ENCODE peak calls at places on chromosomes 7 and 10, in ten cellular contexts. T is A549, E is spleen, R is glutamatergic neuron, M is pancreas, N is psoas muscle, G is AG04450, Y is neural progenitor cell, K is WTC11, Q is GM12865. W is an unnamed sample.
A peak's percentile ranks its signal among the peaks of the same experiment; 100 is the strongest.

GRCh38 chr10:117391436-117392205 is 16.4 kb upstream of the PDZD8 start:
- DNase-seq in T (no peak), E (no peak), R (no peak), M (peak; percentile 25), N (no peak), G (no peak), Y (no peak), K (no peak), Q (no peak), W (no peak)

GRCh38 chr10:3292601-3293000 is 120.0 kb upstream of the PITRM1 start:
- DNase-seq in T (no peak), E (no peak), R (no peak), M (no peak), N (no peak), G (no peak), Y (no peak), K (no peak), Q (no peak), W (no peak)

GRCh38 chr7:5350600-5351385 is 68.0 kb downstream of the SLC29A4 start:
- DNase-seq in T (no peak), E (no peak), R (no peak), M (no peak), N (no peak), G (no peak), Y (peak; percentile 37), K (peak; percentile 33), Q (no peak), W (no peak)

GRCh38 chr7:149495785-149496641 is 1.6 kb downstream of the ZNF746 start:
- DNase-seq in T (peak; percentile 68), E (no peak), R (no peak), M (peak; percentile 42), N (peak; percentile 75), G (peak; percentile 77), Y (no peak), K (no peak), Q (peak; percentile 25), W (peak; percentile 82)

GRCh38 chr7:32591938-32592337 is 96.6 kb downstream of the AVL9 start:
- DNase-seq in T (no peak), E (no peak), R (no peak), M (no peak), N (no peak), G (no peak), Y (no peak), K (no peak), Q (no peak), W (no peak)

GRCh38 chr10:108184129-108184528 is 1019.6 kb upstream of the SORCS1 start:
- DNase-seq in T (no peak), E (no peak), R (no peak), M (no peak), N (no peak), G (no peak), Y (no peak), K (no peak), Q (no peak), W (no peak)

GRCh38 chr7:46934198-46934825 is 647.6 kb downstream of the TNS3 start:
- DNase-seq in T (no peak), E (no peak), R (no peak), M (no peak), N (no peak), G (peak; percentile 23), Y (no peak), K (no peak), Q (no peak), W (no peak)

GRCh38 chr7:155979994-155980393 is 167.7 kb upstream of the SHH start:
- DNase-seq in T (no peak), E (peak; percentile 46), R (no peak), M (no peak), N (no peak), G (no peak), Y (no peak), K (no peak), Q (no peak), W (no peak)

GRCh38 chr10:131161087-131161486 is 150.4 kb downstream of the TCERG1L start:
- DNase-seq in T (no peak), E (peak; percentile 51), R (no peak), M (no peak), N (no peak), G (no peak), Y (no peak), K (no peak), Q (no peak), W (no peak)

GRCh38 chr7:152459724-152460251 is 24.0 kb upstream of the KMT2C start:
- DNase-seq in T (no peak), E (no peak), R (peak; percentile 28), M (peak; percentile 87), N (no peak), G (no peak), Y (peak; percentile 20), K (no peak), Q (no peak), W (no peak)

GRCh38 chr7:14937580-14937979 is 35.0 kb upstream of the DGKB start:
- DNase-seq in T (no peak), E (no peak), R (no peak), M (no peak), N (no peak), G (no peak), Y (no peak), K (no peak), Q (no peak), W (no peak)

GRCh38 chr10:69093933-69094332 is 6.0 kb downstream of the SRGN start:
- DNase-seq in T (peak; percentile 55), E (no peak), R (no peak), M (no peak), N (no peak), G (no peak), Y (no peak), K (no peak), Q (no peak), W (no peak)

GRCh38 chr7:83439021-83439420 is 209.9 kb downstream of the SEMA3E start:
- DNase-seq in T (no peak), E (no peak), R (no peak), M (no peak), N (no peak), G (no peak), Y (no peak), K (no peak), Q (no peak), W (no peak)

GRCh38 chr10:30045961-30046360 is 13.4 kb downstream of the JCAD start:
- DNase-seq in T (no peak), E (no peak), R (no peak), M (no peak), N (no peak), G (no peak), Y (no peak), K (no peak), Q (no peak), W (no peak)

GRCh38 chr10:78578929-78579328 is 489.8 kb upstream of the ZMIZ1 start:
- DNase-seq in T (no peak), E (no peak), R (no peak), M (no peak), N (no peak), G (no peak), Y (no peak), K (no peak), Q (peak; percentile 10), W (no peak)

GRCh38 chr7:24572421-24573007 is 738 bp upstream of the PALS2 start:
- DNase-seq in T (peak; percentile 12), E (peak; percentile 81), R (peak; percentile 20), M (peak; percentile 46), N (peak; percentile 42), G (no peak), Y (no peak), K (no peak), Q (peak; percentile 26), W (no peak)

GRCh38 chr10:133314911-133315310 is 6.2 kb downstream of the ZNF511 start:
- DNase-seq in T (no peak), E (no peak), R (no peak), M (no peak), N (no peak), G (no peak), Y (no peak), K (no peak), Q (no peak), W (no peak)

GRCh38 chr10:94115725-94116124 is 122.0 kb downstream of the PLCE1 start:
- DNase-seq in T (peak; percentile 80), E (no peak), R (no peak), M (no peak), N (no peak), G (no peak), Y (no peak), K (no peak), Q (no peak), W (no peak)

GRCh38 chr10:74292871-74293427 is 141.9 kb downstream of the ADK start:
- DNase-seq in T (no peak), E (no peak), R (no peak), M (no peak), N (no peak), G (peak; percentile 37), Y (no peak), K (no peak), Q (no peak), W (no peak)

GRCh38 chr7:74164985-74165456 is 9.1 kb upstream of the EIF4H start:
- DNase-seq in T (peak; percentile 48), E (no peak), R (peak; percentile 22), M (peak; percentile 71), N (no peak), G (no peak), Y (peak; percentile 23), K (peak; percentile 49), Q (no peak), W (no peak)
- TF ChIP-seq CTCF in T (peak; percentile 38), E (no peak), R (peak; percentile 20), M (peak; percentile 9), N (no peak), G (peak; percentile 68), Y (peak; percentile 58), K (no peak), Q (no peak), W (peak; percentile 43)

GRCh38 chr10:127872871-127873600 is 19.7 kb downstream of the CLRN3 start:
- DNase-seq in T (no peak), E (peak; percentile 50), R (no peak), M (no peak), N (no peak), G (no peak), Y (no peak), K (no peak), Q (no peak), W (no peak)
- TF ChIP-seq CTCF in T (no peak), E (no peak), R (no peak), M (no peak), N (no peak), G (no peak), Y (no peak), K (no peak), Q (no peak), W (no peak)

DNA sequence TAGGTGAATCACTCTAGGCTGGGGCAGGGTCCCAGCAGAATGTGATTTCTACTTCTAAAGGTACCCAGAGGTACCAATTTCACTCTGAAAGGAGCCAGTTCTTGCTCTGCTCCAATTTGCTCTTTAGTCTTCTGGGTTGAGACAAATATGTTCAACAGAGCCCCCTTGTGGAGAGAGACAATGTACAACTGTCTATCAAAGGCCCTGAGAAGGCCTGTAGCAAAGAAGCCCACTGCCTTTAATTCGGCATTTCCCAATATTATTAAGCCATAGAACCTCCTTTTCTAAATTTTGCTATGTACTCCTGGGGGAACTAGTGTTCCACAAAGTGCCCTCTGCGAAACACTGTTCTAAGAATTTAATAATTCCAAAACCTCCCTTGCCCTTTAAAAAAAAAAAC is 161.0 kb upstream of the BMPER start:
- DNase-seq in T (peak; percentile 48), E (no peak), R (no peak), M (no peak), N (no peak), G (no peak), Y (peak; percentile 63), K (no peak), Q (peak; percentile 32), W (no peak)
- TF ChIP-seq CTCF in T (peak; percentile 25), E (peak; percentile 30), R (peak; percentile 50), M (no peak), N (peak; percentile 31), G (no peak), Y (peak; percentile 53), K (no peak), Q (peak; percentile 19), W (peak; percentile 11)

GRCh38 chr10:83917519-83918506 is 221.5 kb upstream of the GHITM start:
- DNase-seq in T (peak; percentile 26), E (no peak), R (peak; percentile 63), M (no peak), N (no peak), G (no peak), Y (peak; percentile 66), K (peak; percentile 64), Q (peak; percentile 71), W (no peak)
- TF ChIP-seq CTCF in T (no peak), E (no peak), R (no peak), M (no peak), N (no peak), G (no peak), Y (peak; percentile 58), K (no peak), Q (peak; percentile 39), W (no peak)

W was measured in AG09319.